ENCODE peak calls at places on chromosomes 2 and 18, in five cellular contexts. C is CD8-positive, alpha-beta memory T cell; L is Peyer's patch; G is right atrium auricular region; V is RWPE2. X is an unnamed sample.

GRCh38 chr2:177516786-177517544 is 124.4 kb downstream of the AGPS start:
- DNase-seq in C (no peak), V (no peak), G (no peak), L (no peak), X (no peak)

GRCh38 chr2:95007822-95008221 is 17.7 kb upstream of the MAL start:
- DNase-seq in V (no peak), C (no peak), G (peak; percentile 64), L (no peak), X (peak; percentile 52)

GRCh38 chr2:42931147-42931817 is 138.9 kb upstream of the HAAO start:
- DNase-seq in V (no peak), G (no peak), C (no peak), L (no peak), X (peak; percentile 67)

GRCh38 chr2:161814008-161814660 is 189.9 kb downstream of the SLC4A10 start:
- DNase-seq in L (no peak), G (no peak), V (no peak), C (no peak), X (no peak)

GRCh38 chr2:53210538-53210937 is 557.1 kb upstream of the CHAC2 start:
- DNase-seq in C (no peak), G (no peak), L (no peak), V (no peak), X (no peak)

GRCh38 chr2:156728328-156728727 is 292.1 kb downstream of the GPD2 start:
- DNase-seq in V (no peak), C (no peak), G (no peak), L (no peak), X (no peak)

GRCh38 chr2:190765386-190766173 is 115.0 kb upstream of the GLS start:
- DNase-seq in V (no peak), L (no peak), C (no peak), G (no peak), X (no peak)

GRCh38 chr2:74708296-74708695 is 54.2 kb downstream of the SEMA4F start:
- DNase-seq in L (no peak), C (no peak), V (no peak), G (no peak), X (no peak)

GRCh38 chr2:239025081-239025801 is 177.4 kb downstream of the TWIST2 start:
- DNase-seq in L (no peak), G (no peak), C (no peak), V (peak; percentile 42), X (no peak)

DNA sequence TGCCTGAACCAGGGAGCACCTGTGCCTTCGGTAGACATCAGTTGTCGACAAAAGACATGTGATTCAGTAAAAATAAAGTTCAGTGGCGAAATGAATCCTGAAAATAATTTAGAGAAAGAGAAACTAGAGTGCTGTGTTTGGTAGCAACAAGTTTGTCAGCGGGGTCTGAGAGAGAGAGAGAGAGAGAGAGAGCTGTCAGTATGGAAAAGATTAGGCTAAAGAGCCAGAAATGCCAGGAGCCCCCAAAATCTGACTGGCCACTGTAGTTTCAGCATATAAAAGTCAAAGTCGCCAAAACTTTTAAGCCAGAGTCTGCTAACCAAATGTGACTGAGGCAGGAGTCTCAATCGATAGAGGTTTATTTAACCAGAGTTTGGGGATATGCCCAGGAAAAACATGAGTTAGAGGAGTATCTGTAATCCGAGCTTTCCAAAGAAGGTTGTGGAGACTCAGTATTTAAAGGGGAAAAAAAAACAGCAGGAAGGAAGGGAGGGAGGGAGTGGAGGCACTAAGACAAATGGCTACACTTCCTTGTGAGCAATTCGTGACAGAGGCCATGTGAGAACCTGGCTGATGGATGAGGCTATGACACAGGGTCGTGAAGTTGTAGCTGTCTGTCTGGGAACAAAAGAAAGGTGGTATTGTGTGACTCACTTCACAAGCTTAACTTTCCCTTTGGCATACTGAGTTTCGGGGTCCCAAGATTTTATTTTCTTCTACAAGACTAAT is 20.5 kb upstream of the GNAL start:
- DNase-seq in C (no peak), G (no peak), V (no peak), L (no peak), X (no peak)
- H3K27ac ChIP-seq in C (no peak overlapping the region), G (no peak overlapping the region), V (peak overlapping the region; percentile 45), L (no peak overlapping the region), X (no peak overlapping the region)

GRCh38 chr2:109609352-109610024 is 4.3 kb downstream of the SEPTIN10 start:
- DNase-seq in L (no peak), G (no peak), V (no peak), C (no peak), X (no peak)
- H3K4me3 ChIP-seq in L (no peak overlapping the region), G (peak overlapping the region; percentile 3), V (peak overlapping the region; percentile 3), C (no peak overlapping the region), X (peak overlapping the region; percentile 15)

GRCh38 chr2:9232886-9233285 is 26.3 kb downstream of the ASAP2 start:
- DNase-seq in C (no peak), L (no peak), V (no peak), G (no peak), X (no peak)

GRCh38 chr2:9230051-9230802 is 23.6 kb downstream of the ASAP2 start:
- DNase-seq in L (no peak), V (no peak), C (no peak), G (no peak), X (no peak)

GRCh38 chr2:9230881-9231280 is 24.3 kb downstream of the ASAP2 start:
- DNase-seq in G (no peak), V (no peak), L (no peak), C (no peak), X (no peak)

GRCh38 chr2:9232166-9232479 is 25.5 kb downstream of the ASAP2 start:
- DNase-seq in L (no peak), C (no peak), V (no peak), G (no peak), X (peak; percentile 41)

DNA sequence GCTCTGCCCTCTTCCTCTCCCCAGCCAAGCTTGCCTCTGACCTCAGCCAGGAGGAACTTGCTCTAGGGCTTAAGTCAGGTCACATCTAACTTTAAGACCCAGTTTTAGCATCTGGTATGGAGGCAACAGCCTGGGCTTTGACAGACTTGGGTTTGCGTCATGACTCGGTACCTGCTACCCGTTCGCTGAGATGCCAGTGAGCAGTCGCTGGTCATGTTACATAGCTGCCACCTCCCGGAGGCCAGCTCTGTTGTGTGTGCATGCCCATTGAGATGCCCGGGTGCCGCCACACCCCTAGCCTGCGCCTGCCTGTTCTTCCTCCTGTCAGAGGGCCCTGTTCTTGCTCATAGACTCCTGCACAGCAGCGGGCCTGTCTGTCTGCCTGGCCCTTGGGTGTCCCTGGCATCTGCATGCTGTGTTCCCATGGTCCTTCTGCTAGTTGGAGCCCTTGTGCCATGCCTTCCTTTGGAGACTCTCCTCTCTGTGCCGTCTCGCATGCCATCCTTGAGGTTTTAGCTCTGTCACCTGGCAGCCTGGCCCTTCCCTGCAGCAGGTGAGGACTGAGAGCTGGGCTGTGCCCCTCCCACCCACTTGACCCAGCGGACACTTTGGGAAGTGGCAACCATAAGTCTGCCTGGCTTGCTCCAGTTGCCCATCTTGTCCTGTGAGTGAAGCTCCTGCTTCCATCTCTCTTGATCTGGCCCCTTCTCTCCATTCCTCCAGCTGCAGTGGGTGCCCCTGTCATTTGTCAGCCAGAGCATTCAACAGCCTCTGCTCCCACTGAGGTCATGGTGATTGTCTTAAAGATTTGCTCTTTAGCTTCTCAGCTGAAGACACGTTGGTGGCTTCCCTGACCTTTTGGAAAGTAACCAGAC is 24.9 kb downstream of the ASAP2 start:
- DNase-seq in G (no peak), L (no peak), C (no peak), V (no peak), X (no peak)
- H3K4me1 ChIP-seq in G (peaks cover 100% of the 10 kb centered on the region), L (no peaks in the 10 kb centered on the region), C (no peaks in the 10 kb centered on the region), V (peaks cover 91% of the 10 kb centered on the region), X (peaks cover 6% of the 10 kb centered on the region)

GRCh38 chr18:24470022-24470618 is 9.7 kb downstream of the HRH4 start:
- DNase-seq in G (no peak), C (no peak), L (no peak), V (no peak), X (no peak)
- H3K27ac ChIP-seq in G (no peak overlapping the region), C (no peak overlapping the region), L (no peak overlapping the region), V (no peak overlapping the region), X (no peak overlapping the region)

X was measured in aorta.